ENCODE peak calls at places on chromosomes 13 and 19, in ten cellular contexts. P is WTC11; W is ascending aorta; M is fibroblast of pulmonary artery; H is brain microvascular endothelial cell; A is B cell; C is progenitor cell of endocrine pancreas; O is neural crest cell; T is GM13977; F is CD4-positive, alpha-beta T cell. G is an unnamed sample.

GRCh38 chr19:35991731-35992450 is 3.1 kb upstream of the SDHAF1 start:
- DNase-seq in P (no peak), W (no peak), M (no peak), H (no peak), A (no peak), C (no peak), O (no peak), T (no peak), F (no peak), G (no peak)

GRCh38 chr19:49407079-49407478 is 16.2 kb downstream of the PTH2 start:
- DNase-seq in P (no peak), W (no peak), M (no peak), H (no peak), A (no peak), C (no peak), O (no peak), T (no peak), F (no peak), G (no peak)

GRCh38 chr19:18915639-18916038 is 3.5 kb downstream of the COPE start:
- DNase-seq in P (peak; percentile 66), W (no peak), M (peak; percentile 56), H (no peak), A (no peak), C (no peak), O (peak; percentile 35), T (no peak), F (no peak), G (peak; percentile 18)

GRCh38 chr13:102729560-102730275 is 34.9 kb upstream of the METTL21C start:
- DNase-seq in P (no peak), W (no peak), M (peak; percentile 91), H (peak; percentile 52), A (no peak), C (no peak), O (no peak), T (no peak), F (no peak), G (peak; percentile 82)

GRCh38 chr13:99657848-99658265 is 156.6 kb downstream of the TM9SF2 start:
- DNase-seq in P (peak; percentile 63), W (no peak), M (peak; percentile 28), H (peak; percentile 35), A (peak; percentile 19), C (peak; percentile 34), O (peak; percentile 41), T (no peak), F (peak; percentile 22), G (peak; percentile 54)

GRCh38 chr19:5058456-5059190 is 89.7 kb downstream of the KDM4B start:
- DNase-seq in P (no peak), W (no peak), M (peak; percentile 21), H (no peak), A (no peak), C (no peak), O (no peak), T (no peak), F (no peak), G (peak; percentile 18)

GRCh38 chr13:109667754-109668360 is 118.5 kb downstream of the IRS2 start:
- DNase-seq in P (no peak), W (no peak), M (no peak), H (no peak), A (no peak), C (no peak), O (no peak), T (no peak), F (no peak), G (no peak)

GRCh38 chr13:111253334-111253872 is 67.0 kb upstream of the TEX29 start:
- DNase-seq in P (no peak), W (no peak), M (peak; percentile 35), H (no peak), A (no peak), C (no peak), O (no peak), T (no peak), F (no peak), G (no peak)

GRCh38 chr19:51448745-51449093 is 9.5 kb downstream of the SIGLEC8 start:
- DNase-seq in P (no peak), W (no peak), M (no peak), H (no peak), A (no peak), C (no peak), O (no peak), T (no peak), F (no peak), G (no peak)

GRCh38 chr19:51181913-51182419 is 39.9 kb downstream of the SIGLEC7 start:
- DNase-seq in P (peak; percentile 77), W (no peak), M (no peak), H (no peak), A (no peak), C (no peak), O (no peak), T (no peak), F (no peak), G (no peak)

GRCh38 chr13:41468631-41469030 is 11.3 kb downstream of the RGCC start:
- DNase-seq in P (no peak), W (no peak), M (no peak), H (no peak), A (no peak), C (no peak), O (no peak), T (no peak), F (no peak), G (no peak)

DNA sequence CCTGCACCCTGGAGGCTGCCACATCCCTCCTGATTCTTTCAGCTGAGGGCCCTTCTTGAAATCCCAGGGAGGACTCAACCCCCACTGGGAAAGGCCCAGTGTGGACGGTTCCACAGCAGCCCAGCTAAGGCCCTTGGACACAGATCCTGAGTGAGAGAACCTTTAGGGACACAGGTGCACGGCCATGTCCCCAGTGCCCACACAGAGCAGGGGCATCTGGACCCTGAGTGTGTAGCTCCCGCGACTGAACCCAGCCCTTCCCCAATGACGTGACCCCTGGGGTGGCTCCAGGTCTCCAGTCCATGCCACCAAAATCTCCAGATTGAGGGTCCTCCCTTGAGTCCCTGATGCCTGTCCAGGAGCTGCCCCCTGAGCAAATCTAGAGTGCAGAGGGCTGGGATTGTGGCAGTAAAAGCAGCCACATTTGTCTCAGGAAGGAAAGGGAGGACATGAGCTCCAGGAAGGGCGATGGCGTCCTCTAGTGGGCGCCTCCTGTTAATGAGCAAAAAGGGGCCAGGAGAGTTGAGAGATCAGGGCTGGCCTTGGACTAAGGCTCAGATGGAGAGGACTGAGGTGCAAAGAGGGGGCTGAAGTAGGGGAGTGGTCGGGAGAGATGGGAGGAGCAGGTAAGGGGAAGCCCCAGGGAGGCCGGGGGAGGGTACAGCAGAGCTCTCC is 6.9 kb upstream of the CEACAM5 start:
- DNase-seq in P (peak; percentile 73), W (peak; percentile 35), M (no peak), H (no peak), A (no peak), C (no peak), O (no peak), T (no peak), F (no peak), G (no peak)
- TF ChIP-seq CTCF in P (peak; percentile 61), W (no peak), M (no peak), H (no peak), A (no peak), C (no peak), O (no peak), T (peak; percentile 44), F (no peak), G (no peak)

GRCh38 chr19:11007376-11007775 is 46.5 kb downstream of the SMARCA4 start:
- DNase-seq in P (no peak), W (no peak), M (no peak), H (no peak), A (no peak), C (no peak), O (no peak), T (no peak), F (no peak), G (no peak)
- TF ChIP-seq CTCF in P (no peak), W (no peak), M (no peak), H (no peak), A (no peak), C (no peak), O (no peak), T (no peak), F (no peak), G (no peak)

GRCh38 chr13:44649834-44650233 is 73.7 kb upstream of the TSC22D1 start:
- DNase-seq in P (no peak), W (no peak), M (no peak), H (no peak), A (no peak), C (no peak), O (no peak), T (no peak), F (no peak), G (no peak)

GRCh38 chr13:44649118-44649455 is 73.0 kb upstream of the TSC22D1 start:
- DNase-seq in P (no peak), W (no peak), M (no peak), H (no peak), A (no peak), C (no peak), O (no peak), T (no peak), F (no peak), G (no peak)

GRCh38 chr13:44651209-44651608 is 75.1 kb upstream of the TSC22D1 start:
- DNase-seq in P (no peak), W (no peak), M (no peak), H (no peak), A (no peak), C (no peak), O (no peak), T (no peak), F (no peak), G (no peak)

GRCh38 chr13:44646044-44646443 is 69.9 kb upstream of the TSC22D1 start:
- DNase-seq in P (no peak), W (no peak), M (no peak), H (no peak), A (no peak), C (no peak), O (no peak), T (no peak), F (no peak), G (no peak)

GRCh38 chr13:44648392-44649117 is 72.4 kb upstream of the TSC22D1 start:
- DNase-seq in P (no peak), W (no peak), M (peak; percentile 31), H (no peak), A (no peak), C (no peak), O (no peak), T (peak; percentile 47), F (no peak), G (no peak)
- TF ChIP-seq CTCF in P (no peak), W (no peak), M (peak; percentile 41), H (peak; percentile 41), A (peak; percentile 53), C (peak; percentile 69), O (peak; percentile 63), T (peak; percentile 38), F (peak; percentile 52), G (peak; percentile 46)

DNA sequence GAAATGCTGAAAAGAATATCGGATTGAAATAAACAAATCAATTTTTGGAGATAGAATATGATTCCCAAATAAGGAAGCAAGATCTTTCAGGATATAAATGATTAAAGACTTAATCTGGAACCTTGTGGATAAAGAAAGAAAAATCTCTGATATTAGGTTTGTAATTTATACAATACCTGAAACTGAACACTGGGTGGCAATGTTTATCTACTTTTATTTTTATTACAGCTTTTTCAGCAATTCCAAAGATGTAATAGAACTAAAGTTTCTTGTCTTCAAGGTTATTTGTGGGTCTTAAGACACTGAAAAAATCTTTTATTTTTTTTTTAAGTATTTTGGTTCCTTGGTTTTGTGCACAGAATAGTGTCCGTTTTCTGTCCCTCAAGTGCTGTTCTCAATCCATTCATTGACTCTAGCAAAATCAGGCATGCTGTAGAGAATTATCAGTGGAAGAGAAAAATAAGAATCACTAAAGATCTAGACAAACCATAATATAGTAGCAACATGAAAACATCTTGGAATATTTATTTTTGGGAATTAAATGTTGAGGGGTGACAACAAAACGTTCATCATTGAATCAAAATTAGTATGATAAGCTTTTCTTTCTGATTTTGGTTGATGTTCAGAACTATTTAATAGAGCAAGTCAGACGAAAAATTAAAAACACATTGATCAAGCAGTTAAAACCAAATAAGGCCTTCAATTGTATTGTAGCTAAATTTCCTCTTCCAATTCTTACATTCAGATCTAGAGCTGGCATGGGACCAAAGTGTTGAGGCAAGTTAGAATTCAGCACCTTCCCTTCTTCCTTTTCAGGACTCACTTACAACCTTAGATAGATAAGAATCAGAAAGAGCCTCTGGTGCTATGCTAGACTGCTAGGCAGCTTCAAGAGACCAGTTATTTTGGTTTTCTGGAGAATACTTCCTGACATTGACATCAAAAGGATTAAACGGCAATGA is 704.4 kb upstream of the PCDH20 start:
- DNase-seq in P (no peak), W (no peak), M (peak; percentile 25), H (no peak), A (no peak), C (no peak), O (no peak), T (peak; percentile 31), F (no peak), G (peak; percentile 36)
- TF ChIP-seq CTCF in P (peak; percentile 45), W (no peak), M (peak; percentile 31), H (peak; percentile 2), A (no peak), C (peak; percentile 69), O (peak; percentile 76), T (peak; percentile 31), F (no peak), G (peak; percentile 14)